ENCODE peak calls at places on chromosomes 4 and X, in six cellular contexts. S, D, O, Z, L and M are unnamed samples.

GRCh38 chr4:40833212-40833611 is 83.5 kb downstream of the NSUN7 start:
- DNase-seq in Z (no peak), L (no peak), S (no peak), D (no peak), O (no peak), M (no peak)

GRCh38 chr4:138959421-138959820 is 56.2 kb upstream of the NOCT start:
- DNase-seq in D (no peak), Z (no peak), S (no peak), O (peak), L (no peak), M (peak)

GRCh38 chr4:98739718-98740117 is 81.3 kb upstream of the TSPAN5 start:
- DNase-seq in D (no peak), L (no peak), S (no peak), Z (no peak), O (no peak), M (no peak)

GRCh38 chr4:125313497-125313896 is 1.3 kb upstream of the FAT4 start:
- DNase-seq in Z (peak), O (peak), S (peak), D (peak), L (peak), M (peak)

GRCh38 chr4:169160825-169161224 is 109.9 kb downstream of the SH3RF1 start:
- DNase-seq in O (peak), S (no peak), D (peak), Z (no peak), L (no peak), M (peak)

GRCh38 chrX:46653482-46653881 is 79.9 kb downstream of the CHST7 start:
- DNase-seq in Z (no peak), S (peak), O (peak), D (peak), L (peak), M (no peak)

GRCh38 chr4:39706829-39707511 is 9.0 kb downstream of the UBE2K start:
- DNase-seq in D (peak), L (peak), Z (no peak), S (no peak), O (peak), M (peak)

GRCh38 chrX:50469206-50469605 is 1.4 kb downstream of the DGKK start:
- DNase-seq in O (no peak), Z (no peak), S (no peak), L (peak), D (no peak), M (no peak)

GRCh38 chr4:45453258-45453841 is 670.5 kb downstream of the GABRG1 start:
- DNase-seq in L (peak), Z (no peak), S (peak), O (peak), D (peak), M (no peak)

GRCh38 chr4:4277531-4277930 is 12.4 kb downstream of the LYAR start:
- DNase-seq in Z (no peak), O (no peak), L (no peak), D (no peak), S (no peak), M (no peak)

GRCh38 chr4:181957088-181957487 is 286.1 kb upstream of the TENM3 start:
- DNase-seq in D (peak), O (peak), S (no peak), Z (no peak), L (no peak), M (peak)

GRCh38 chr4:140012688-140013087 is 141.3 kb downstream of the MAML3 start:
- DNase-seq in S (peak), D (peak), Z (peak), L (peak), O (peak), M (peak)

GRCh38 chrX:149898554-149898953 is 17.6 kb downstream of the MAGEA8 start:
- DNase-seq in L (no peak), S (no peak), D (no peak), O (no peak), Z (no peak), M (no peak)

GRCh38 chr4:87839309-87839946 is 6.7 kb downstream of the MEPE start:
- DNase-seq in D (peak), Z (no peak), L (no peak), S (peak), O (peak), M (no peak)

GRCh38 chrX:86348669-86349068 is 200.4 kb downstream of the DACH2 start:
- DNase-seq in S (no peak), L (no peak), D (no peak), Z (no peak), O (no peak), M (no peak)

GRCh38 chr4:8435656-8436121 is 4.8 kb downstream of the ACOX3 start:
- DNase-seq in L (no peak), D (peak), Z (peak), S (no peak), O (peak), M (no peak)

GRCh38 chr4:6453688-6453990 is 18.8 kb downstream of the PPP2R2C start:
- DNase-seq in O (no peak), Z (no peak), S (peak), L (no peak), D (no peak), M (no peak)

GRCh38 chr4:99087887-99088484 is 602 bp downstream of the ADH5 start:
- DNase-seq in Z (peak), D (peak), O (peak), S (peak), L (no peak), M (peak)